ENCODE peak calls at places on chromosomes 6 and 20, in five cellular contexts. B is PC-3, D is H1, P is mucosa of descending colon, O is aorta. G is an unnamed sample.

GRCh38 chr6:118669561-118669960 is 18.2 kb upstream of the CEP85L start:
- DNase-seq in O (no peak), D (no peak), P (no peak), B (no peak), G (no peak)

GRCh38 chr6:105675715-105676397 is 273.0 kb upstream of the PREP start:
- DNase-seq in P (no peak), B (peak), D (no peak), O (no peak), G (no peak)

GRCh38 chr6:1424306-1424927 is 35.0 kb downstream of the FOXF2 start:
- DNase-seq in B (peak), O (no peak), P (peak), D (peak), G (peak)

GRCh38 chr20:44800398-44801046 is 9.8 kb downstream of the RIMS4 start:
- DNase-seq in D (peak), B (no peak), O (no peak), P (no peak), G (no peak)

GRCh38 chr6:132746049-132746448 is 11.7 kb downstream of the VNN2 start:
- DNase-seq in D (no peak), P (no peak), O (no peak), B (no peak), G (no peak)

GRCh38 chr6:168200571-168201134 is 118.9 kb downstream of the DACT2 start:
- DNase-seq in D (no peak), B (no peak), P (no peak), O (no peak), G (peak)

GRCh38 chr6:33164665-33165373 is 27.4 kb downstream of the COL11A2 start:
- DNase-seq in O (no peak), D (no peak), B (no peak), P (no peak), G (no peak)

GRCh38 chr6:168314948-168315347 is 4.6 kb downstream of the DACT2 start:
- DNase-seq in P (no peak), D (no peak), O (no peak), B (no peak), G (no peak)

GRCh38 chr6:95266537-95267258 is 310.6 kb upstream of the MANEA start:
- DNase-seq in O (no peak), B (no peak), D (no peak), P (no peak), G (no peak)

GRCh38 chr20:43840382-43841070 is 74.1 kb upstream of the TOX2 start:
- DNase-seq in O (no peak), P (no peak), D (peak), B (peak), G (no peak)

GRCh38 chr6:90343581-90343980 is 46.9 kb upstream of the BACH2 start:
- DNase-seq in P (no peak), O (no peak), B (peak), D (no peak), G (no peak)

GRCh38 chr20:57693002-57693582 is 16.7 kb downstream of the PMEPA1 start:
- DNase-seq in P (peak), O (no peak), B (peak), D (peak), G (no peak)

GRCh38 chr6:134813146-134813545 is 136.8 kb downstream of the ALDH8A1 start:
- DNase-seq in D (no peak), O (no peak), P (no peak), B (peak), G (no peak)

GRCh38 chr6:11971154-11971553 is 41.0 kb upstream of the HIVEP1 start:
- DNase-seq in B (peak), D (no peak), P (no peak), O (no peak), G (no peak)

GRCh38 chr20:55052464-55052863 is 577.1 kb downstream of the DOK5 start:
- DNase-seq in B (no peak), D (no peak), P (no peak), O (no peak), G (no peak)

GRCh38 chr6:140660295-140660694 is 1285.8 kb upstream of the CITED2 start:
- DNase-seq in B (no peak), P (no peak), O (no peak), D (no peak), G (no peak)

GRCh38 chr6:49551126-49551865 is 828 bp downstream of the C6orf141 start:
- DNase-seq in D (peak), P (peak), O (no peak), B (peak), G (no peak)

GRCh38 chr6:112571486-112571885 is 224.4 kb downstream of the RFPL4B start:
- DNase-seq in P (no peak), D (no peak), O (peak), B (peak), G (no peak)

GRCh38 chr6:14450133-14451040 is 332.8 kb downstream of the CD83 start:
- DNase-seq in O (no peak), D (no peak), P (no peak), B (no peak), G (no peak)

GRCh38 chr20:56171087-56172012 is 77.2 kb upstream of the MC3R start:
- DNase-seq in O (no peak), D (no peak), B (peak), P (no peak), G (no peak)

GRCh38 chr6:122798099-122798641 is 9.1 kb downstream of the SMPDL3A start:
- DNase-seq in P (peak), D (no peak), B (peak), O (no peak), G (peak)

GRCh38 chr20:20233041-20233514 is 134.8 kb upstream of the INSM1 start:
- DNase-seq in D (no peak), P (no peak), O (no peak), B (no peak), G (no peak)

GRCh38 chr20:7195704-7196103 is 428.2 kb downstream of the BMP2 start:
- DNase-seq in O (no peak), P (no peak), D (no peak), B (peak), G (no peak)

GRCh38 chr6:154638369-154638768 is 94.8 kb upstream of the SCAF8 start:
- DNase-seq in B (peak), D (no peak), O (no peak), P (no peak), G (no peak)

GRCh38 chr6:130796313-130796905 is 30.8 kb upstream of the SMLR1 start:
- DNase-seq in D (no peak), B (peak), P (no peak), O (no peak), G (no peak)

GRCh38 chr6:6841571-6841970 is 253.1 kb downstream of the LY86 start:
- DNase-seq in B (no peak), D (no peak), P (no peak), O (no peak), G (no peak)

GRCh38 chr6:11370191-11371018 is 137.9 kb upstream of the NEDD9 start:
- DNase-seq in O (no peak), D (no peak), P (no peak), B (no peak), G (no peak)

GRCh38 chr6:13014551-13015378 is 298.2 kb downstream of the PHACTR1 start:
- DNase-seq in D (peak), P (no peak), O (no peak), B (no peak), G (no peak)

GRCh38 chr6:159594750-159595117 is 98.3 kb downstream of the SOD2 start:
- DNase-seq in O (no peak), P (no peak), B (peak), D (no peak), G (no peak)

DNA sequence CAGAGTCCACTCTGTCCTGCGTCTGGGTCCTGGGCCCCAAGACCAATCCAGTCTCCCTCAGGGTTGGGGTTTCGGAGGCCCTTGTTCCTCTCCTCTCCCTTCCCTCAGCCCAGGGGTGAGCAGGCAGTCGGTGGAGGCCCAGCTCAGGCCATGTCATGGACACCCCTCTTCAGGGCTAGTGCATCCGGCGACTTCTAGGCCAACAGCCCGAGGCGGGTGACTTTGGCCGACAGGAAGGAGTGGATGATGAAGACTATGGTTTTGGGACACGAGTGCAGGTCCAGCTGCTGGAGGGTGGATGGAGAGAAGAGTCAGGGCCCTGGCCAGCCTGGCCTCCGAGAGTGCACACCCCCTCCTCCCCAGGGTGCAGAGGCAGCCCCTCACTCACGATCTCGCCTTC is 7.0 kb upstream of the CDK5RAP1 start:
- DNase-seq in O (no peak), P (no peak), D (no peak), B (no peak), G (no peak)
- H3K4me3 ChIP-seq in O (no peak), P (no peak), D (no peak), B (no peak), G (no peak)

DNA sequence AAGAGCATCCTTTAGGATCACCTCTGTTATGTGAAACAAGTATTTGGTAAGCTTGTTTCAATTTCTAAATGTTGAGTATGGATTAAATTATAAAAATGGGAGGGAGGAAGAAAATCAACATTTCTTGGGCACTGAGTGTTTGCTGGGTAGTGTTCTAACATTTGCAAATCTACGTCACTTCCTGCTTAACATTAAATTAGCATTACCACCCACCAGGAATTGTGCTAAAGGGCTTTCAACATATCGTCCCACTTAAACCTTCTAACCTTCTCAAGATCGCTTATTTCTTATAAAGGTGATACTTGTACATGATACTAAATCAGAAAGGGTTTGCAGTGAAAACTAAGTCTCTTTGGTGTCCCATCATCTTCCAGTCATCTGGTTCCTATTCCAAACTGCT is 7.9 kb upstream of the TMEM217 start:
- DNase-seq in B (no peak), D (no peak), P (no peak), O (no peak), G (no peak)
- H3K4me3 ChIP-seq in B (no peak), D (no peak), P (no peak), O (no peak), G (no peak)

GRCh38 chr6:169424821-169425240 is 171.2 kb upstream of the THBS2 start:
- DNase-seq in B (no peak), O (peak), P (no peak), D (no peak), G (no peak)
- H3K4me3 ChIP-seq in B (no peak), O (no peak), P (no peak), D (no peak), G (no peak)

GRCh38 chr6:165967768-165968408 is 199.8 kb downstream of the TBXT start:
- DNase-seq in B (no peak), D (no peak), P (no peak), O (no peak), G (no peak)
- H3K4me3 ChIP-seq in B (no peak), D (no peak), P (no peak), O (no peak), G (no peak)

GRCh38 chr6:52575490-52575868 is 1.4 kb downstream of the TRAM2 start:
- DNase-seq in P (no peak), B (no peak), O (no peak), D (no peak), G (no peak)
- H3K4me3 ChIP-seq in P (no peak), B (peak), O (peak), D (no peak), G (peak)

GRCh38 chr20:50056408-50056926 is 56.5 kb downstream of the UBE2V1 start:
- DNase-seq in O (no peak), P (no peak), D (no peak), B (no peak), G (no peak)

GRCh38 chr20:50055524-50056083 is 57.3 kb downstream of the UBE2V1 start:
- DNase-seq in O (no peak), D (no peak), B (no peak), P (no peak), G (no peak)

GRCh38 chr20:50056951-50057403 is 56.0 kb downstream of the UBE2V1 start:
- DNase-seq in B (no peak), P (no peak), D (no peak), O (no peak), G (no peak)

GRCh38 chr20:50058646-50059398 is 54.1 kb downstream of the UBE2V1 start:
- DNase-seq in D (no peak), B (no peak), O (no peak), P (no peak), G (no peak)

GRCh38 chr20:50057409-50058053 is 55.4 kb downstream of the UBE2V1 start:
- DNase-seq in D (no peak), P (no peak), O (no peak), B (no peak), G (no peak)
- H3K4me3 ChIP-seq in D (no peak), P (no peak), O (no peak), B (no peak), G (no peak)

GRCh38 chr20:728022-728944 is 40.0 kb downstream of the SLC52A3 start:
- DNase-seq in B (peak), O (no peak), D (peak), P (peak), G (peak)
- H3K4me3 ChIP-seq in B (peak), O (no peak), D (peak), P (no peak), G (peak)

GRCh38 chr6:128491643-128492206 is 28.7 kb downstream of the PTPRK start:
- DNase-seq in P (no peak), D (no peak), B (peak), O (no peak), G (no peak)
- H3K4me3 ChIP-seq in P (no peak), D (no peak), B (peak), O (no peak), G (peak)

DNA sequence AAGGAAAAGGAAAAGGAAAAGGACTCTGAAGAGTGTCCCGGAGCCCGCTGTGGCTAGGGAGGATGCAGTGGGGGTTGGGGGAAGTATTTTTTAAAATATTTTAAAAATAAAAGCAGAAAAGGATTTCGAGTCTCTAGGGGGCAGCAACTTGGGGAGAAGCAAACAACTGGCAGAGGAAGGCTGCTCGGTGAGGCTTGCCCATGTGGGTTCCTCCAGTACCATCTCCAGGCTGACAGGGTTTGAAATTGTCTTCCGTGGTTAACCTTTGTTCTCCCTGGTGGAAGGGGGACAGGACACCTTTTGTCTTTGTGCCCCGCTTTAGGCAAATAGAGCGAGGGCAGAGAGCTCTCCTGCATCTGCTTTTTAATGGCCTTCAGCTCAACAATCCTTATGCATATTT is 60.4 kb upstream of the SNX9 start:
- DNase-seq in B (no peak), D (no peak), O (no peak), P (no peak), G (no peak)
- H3K4me3 ChIP-seq in B (no peak), D (no peak), O (no peak), P (no peak), G (no peak)

G was measured in right lobe of liver.